ENCODE peak calls at places on chromosomes 12 and 14, in six cellular contexts. One of them, this sample, is unnamed.

GRCh38 chr14:91167380-91167770 is 53.5 kb downstream of the DGLUCY start:
- DNase-seq in esophagus squamous epithelium: no peak
- DNase-seq in tibial artery: no peak
- DNase-seq in effector memory CD4-positive, alpha-beta T cell: no peak
- DNase-seq in psoas muscle: peak; percentile 76
- DNase-seq in left ventricle myocardium inferior: no peak
- DNase-seq in this sample: no peak

GRCh38 chr12:80598004-80598606 is 109.3 kb upstream of the MYF6 start:
- DNase-seq in left ventricle myocardium inferior: no peak
- DNase-seq in esophagus squamous epithelium: no peak
- DNase-seq in effector memory CD4-positive, alpha-beta T cell: no peak
- DNase-seq in tibial artery: no peak
- DNase-seq in psoas muscle: no peak
- DNase-seq in this sample: peak; percentile 50

GRCh38 chr12:2355604-2356003 is 302.8 kb downstream of the CACNA1C start:
- DNase-seq in psoas muscle: no peak
- DNase-seq in esophagus squamous epithelium: no peak
- DNase-seq in left ventricle myocardium inferior: no peak
- DNase-seq in effector memory CD4-positive, alpha-beta T cell: no peak
- DNase-seq in tibial artery: peak; percentile 5
- DNase-seq in this sample: no peak

GRCh38 chr12:107349008-107349747 is 255.8 kb upstream of the CRY1 start:
- DNase-seq in esophagus squamous epithelium: no peak
- DNase-seq in left ventricle myocardium inferior: no peak
- DNase-seq in tibial artery: no peak
- DNase-seq in psoas muscle: no peak
- DNase-seq in effector memory CD4-positive, alpha-beta T cell: no peak
- DNase-seq in this sample: no peak

GRCh38 chr12:62715086-62715786 is 219.7 kb downstream of the PPM1H start:
- DNase-seq in effector memory CD4-positive, alpha-beta T cell: no peak
- DNase-seq in left ventricle myocardium inferior: peak; percentile 28
- DNase-seq in esophagus squamous epithelium: no peak
- DNase-seq in tibial artery: no peak
- DNase-seq in psoas muscle: no peak
- DNase-seq in this sample: no peak

GRCh38 chr14:95037273-95037672 is 120.1 kb downstream of the DICER1 start:
- DNase-seq in esophagus squamous epithelium: no peak
- DNase-seq in effector memory CD4-positive, alpha-beta T cell: no peak
- DNase-seq in tibial artery: no peak
- DNase-seq in psoas muscle: no peak
- DNase-seq in left ventricle myocardium inferior: no peak
- DNase-seq in this sample: no peak

GRCh38 chr12:103626498-103626897 is 39.4 kb downstream of the STAB2 start:
- DNase-seq in psoas muscle: peak; percentile 77
- DNase-seq in tibial artery: peak; percentile 73
- DNase-seq in esophagus squamous epithelium: no peak
- DNase-seq in left ventricle myocardium inferior: peak; percentile 43
- DNase-seq in effector memory CD4-positive, alpha-beta T cell: no peak
- DNase-seq in this sample: no peak

GRCh38 chr12:10722502-10722904 is 620 bp downstream of the YBX3 start:
- DNase-seq in psoas muscle: peak; percentile 80
- DNase-seq in left ventricle myocardium inferior: peak; percentile 52
- DNase-seq in tibial artery: peak; percentile 54
- DNase-seq in esophagus squamous epithelium: no peak
- DNase-seq in effector memory CD4-positive, alpha-beta T cell: no peak
- DNase-seq in this sample: peak; percentile 63

GRCh38 chr12:93793983-93794382 is 116.8 kb downstream of the CRADD start:
- DNase-seq in left ventricle myocardium inferior: no peak
- DNase-seq in psoas muscle: no peak
- DNase-seq in tibial artery: no peak
- DNase-seq in effector memory CD4-positive, alpha-beta T cell: no peak
- DNase-seq in esophagus squamous epithelium: no peak
- DNase-seq in this sample: no peak

GRCh38 chr12:10070380-10070779 is 28.4 kb downstream of the CLEC1A start:
- DNase-seq in esophagus squamous epithelium: no peak
- DNase-seq in psoas muscle: no peak
- DNase-seq in effector memory CD4-positive, alpha-beta T cell: no peak
- DNase-seq in left ventricle myocardium inferior: no peak
- DNase-seq in tibial artery: no peak
- DNase-seq in this sample: no peak

GRCh38 chr12:93061414-93062099 is 132.5 kb upstream of the EEA1 start:
- DNase-seq in left ventricle myocardium inferior: peak; percentile 55
- DNase-seq in effector memory CD4-positive, alpha-beta T cell: no peak
- DNase-seq in esophagus squamous epithelium: no peak
- DNase-seq in tibial artery: no peak
- DNase-seq in psoas muscle: no peak
- DNase-seq in this sample: no peak

GRCh38 chr12:19220205-19220604 is 90.7 kb downstream of the PLEKHA5 start:
- DNase-seq in effector memory CD4-positive, alpha-beta T cell: no peak
- DNase-seq in psoas muscle: no peak
- DNase-seq in esophagus squamous epithelium: no peak
- DNase-seq in left ventricle myocardium inferior: no peak
- DNase-seq in tibial artery: no peak
- DNase-seq in this sample: no peak

GRCh38 chr12:106954462-106955376 is 988 bp upstream of the TMEM263 start:
- DNase-seq in left ventricle myocardium inferior: peak; percentile 39
- DNase-seq in psoas muscle: peak; percentile 77
- DNase-seq in esophagus squamous epithelium: no peak
- DNase-seq in effector memory CD4-positive, alpha-beta T cell: peak; percentile 8
- DNase-seq in tibial artery: peak; percentile 38
- DNase-seq in this sample: no peak

GRCh38 chr12:127060310-127060847 is 1206.6 kb upstream of the TMEM132C start:
- DNase-seq in tibial artery: no peak
- DNase-seq in psoas muscle: no peak
- DNase-seq in left ventricle myocardium inferior: no peak
- DNase-seq in esophagus squamous epithelium: no peak
- DNase-seq in effector memory CD4-positive, alpha-beta T cell: no peak
- DNase-seq in this sample: no peak

DNA sequence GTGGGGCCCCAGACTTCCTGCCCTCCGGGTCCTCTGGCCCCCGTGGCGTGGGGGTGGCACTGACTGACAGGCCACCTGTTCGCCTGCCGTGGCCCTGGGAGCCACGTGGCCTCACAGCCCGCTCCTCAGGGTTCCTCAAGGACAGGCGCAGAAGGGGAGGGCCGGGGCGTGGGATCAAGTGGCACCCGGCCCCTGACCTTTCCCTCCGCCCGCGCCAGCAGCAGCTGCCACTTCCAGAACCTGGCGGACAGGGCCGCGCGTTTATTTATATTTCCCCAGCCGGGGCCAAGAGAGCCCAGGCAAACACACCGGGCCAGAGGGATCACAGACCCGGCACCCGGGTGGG is 92.6 kb downstream of the RFLNA start:
- DNase-seq in tibial artery: no peak
- DNase-seq in left ventricle myocardium inferior: peak; percentile 75
- DNase-seq in esophagus squamous epithelium: no peak
- DNase-seq in psoas muscle: peak; percentile 95
- DNase-seq in effector memory CD4-positive, alpha-beta T cell: no peak
- DNase-seq in this sample: no peak
- H3K4me3 ChIP-seq in tibial artery: peak overlapping the region; percentile 59
- H3K4me3 ChIP-seq in left ventricle myocardium inferior: peak overlapping the region; percentile 79
- H3K4me3 ChIP-seq in esophagus squamous epithelium: no peak overlapping the region
- H3K4me3 ChIP-seq in psoas muscle: peak overlapping the region; percentile 79
- H3K4me3 ChIP-seq in effector memory CD4-positive, alpha-beta T cell: no peak overlapping the region
- H3K4me3 ChIP-seq in this sample: peak overlapping the region; percentile 49

GRCh38 chr12:6957151-6957701 is 6.1 kb downstream of the PTPN6 start:
- DNase-seq in esophagus squamous epithelium: no peak
- DNase-seq in effector memory CD4-positive, alpha-beta T cell: no peak
- DNase-seq in psoas muscle: no peak
- DNase-seq in left ventricle myocardium inferior: no peak
- DNase-seq in tibial artery: no peak
- DNase-seq in this sample: no peak

GRCh38 chr12:6956332-6956727 is 5.2 kb downstream of the PTPN6 start:
- DNase-seq in psoas muscle: no peak
- DNase-seq in left ventricle myocardium inferior: no peak
- DNase-seq in esophagus squamous epithelium: no peak
- DNase-seq in effector memory CD4-positive, alpha-beta T cell: no peak
- DNase-seq in tibial artery: no peak
- DNase-seq in this sample: no peak

GRCh38 chr12:6959376-6960290 is 8.5 kb downstream of the PTPN6 start:
- DNase-seq in psoas muscle: peak; percentile 63
- DNase-seq in effector memory CD4-positive, alpha-beta T cell: no peak
- DNase-seq in tibial artery: no peak
- DNase-seq in left ventricle myocardium inferior: peak; percentile 35
- DNase-seq in esophagus squamous epithelium: no peak
- DNase-seq in this sample: no peak

GRCh38 chr12:6958609-6959375 is 7.6 kb downstream of the PTPN6 start:
- DNase-seq in left ventricle myocardium inferior: peak; percentile 29
- DNase-seq in psoas muscle: peak; percentile 61
- DNase-seq in effector memory CD4-positive, alpha-beta T cell: peak; percentile 73
- DNase-seq in tibial artery: no peak
- DNase-seq in esophagus squamous epithelium: no peak
- DNase-seq in this sample: no peak

GRCh38 chr12:6957741-6958608 is 6.8 kb downstream of the PTPN6 start:
- DNase-seq in tibial artery: no peak
- DNase-seq in esophagus squamous epithelium: no peak
- DNase-seq in left ventricle myocardium inferior: no peak
- DNase-seq in psoas muscle: peak; percentile 45
- DNase-seq in effector memory CD4-positive, alpha-beta T cell: no peak
- DNase-seq in this sample: no peak
- H3K27ac ChIP-seq in tibial artery: no peak overlapping the region
- H3K27ac ChIP-seq in esophagus squamous epithelium: peak overlapping the region; percentile 95
- H3K27ac ChIP-seq in left ventricle myocardium inferior: peak overlapping the region; percentile 86
- H3K27ac ChIP-seq in psoas muscle: peak overlapping the region; percentile 53
- H3K27ac ChIP-seq in effector memory CD4-positive, alpha-beta T cell: peak overlapping the region; percentile 96
- H3K27ac ChIP-seq in this sample: no peak overlapping the region

DNA sequence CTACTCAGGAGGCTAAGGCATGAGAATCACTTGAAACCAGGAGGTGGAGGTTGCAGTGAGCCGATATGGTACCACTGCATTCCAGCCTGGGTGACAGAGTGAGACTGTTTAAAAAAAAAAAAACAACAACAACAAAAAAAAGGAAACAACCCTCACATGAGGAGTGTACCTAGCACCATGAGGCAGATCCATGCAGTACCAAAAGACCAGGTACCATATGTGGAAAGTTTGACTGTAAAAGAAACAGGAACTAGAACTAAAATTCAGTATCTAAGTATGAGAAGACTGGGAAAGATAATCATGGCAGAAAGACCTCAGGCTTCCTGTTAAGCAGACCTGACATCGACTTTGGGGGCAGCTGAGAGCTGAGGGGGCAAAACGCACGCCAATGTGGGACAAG is 55.1 kb downstream of the TRAFD1 start:
- DNase-seq in left ventricle myocardium inferior: no peak
- DNase-seq in effector memory CD4-positive, alpha-beta T cell: no peak
- DNase-seq in psoas muscle: no peak
- DNase-seq in esophagus squamous epithelium: no peak
- DNase-seq in tibial artery: no peak
- DNase-seq in this sample: no peak
- H3K36me3 ChIP-seq in left ventricle myocardium inferior: peaks cover 97% of the 10 kb centered on the region
- H3K36me3 ChIP-seq in effector memory CD4-positive, alpha-beta T cell: peaks cover 40% of the 10 kb centered on the region
- H3K36me3 ChIP-seq in psoas muscle: peaks cover 100% of the 10 kb centered on the region
- H3K36me3 ChIP-seq in esophagus squamous epithelium: peaks cover 45% of the 10 kb centered on the region
- H3K36me3 ChIP-seq in tibial artery: peaks cover 71% of the 10 kb centered on the region
- H3K36me3 ChIP-seq in this sample: peaks cover 36% of the 10 kb centered on the region

DNA sequence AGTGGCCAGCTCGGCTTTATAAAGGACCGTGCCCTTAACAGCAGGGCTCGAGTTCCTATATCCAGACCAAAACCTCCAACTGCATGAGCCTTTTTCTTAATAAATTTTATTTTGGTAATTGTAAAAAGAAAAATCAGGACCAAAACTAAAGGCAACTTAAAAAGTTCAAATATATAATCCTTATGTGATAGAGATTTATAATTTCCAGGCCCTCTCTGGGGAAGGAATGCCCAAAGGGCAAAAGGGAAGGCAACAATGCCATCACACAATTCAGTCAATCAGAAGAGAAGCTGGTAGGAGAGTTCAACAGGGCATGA is 401 bp upstream of the IPO4 start:
- DNase-seq in left ventricle myocardium inferior: no peak
- DNase-seq in tibial artery: no peak
- DNase-seq in effector memory CD4-positive, alpha-beta T cell: no peak
- DNase-seq in psoas muscle: no peak
- DNase-seq in esophagus squamous epithelium: no peak
- DNase-seq in this sample: no peak
- H3K4me3 ChIP-seq in left ventricle myocardium inferior: peak overlapping the region; percentile 83
- H3K4me3 ChIP-seq in tibial artery: peak overlapping the region; percentile 56
- H3K4me3 ChIP-seq in effector memory CD4-positive, alpha-beta T cell: peak overlapping the region; percentile 74
- H3K4me3 ChIP-seq in psoas muscle: peak overlapping the region; percentile 90
- H3K4me3 ChIP-seq in esophagus squamous epithelium: no peak overlapping the region
- H3K4me3 ChIP-seq in this sample: no peak overlapping the region

DNA sequence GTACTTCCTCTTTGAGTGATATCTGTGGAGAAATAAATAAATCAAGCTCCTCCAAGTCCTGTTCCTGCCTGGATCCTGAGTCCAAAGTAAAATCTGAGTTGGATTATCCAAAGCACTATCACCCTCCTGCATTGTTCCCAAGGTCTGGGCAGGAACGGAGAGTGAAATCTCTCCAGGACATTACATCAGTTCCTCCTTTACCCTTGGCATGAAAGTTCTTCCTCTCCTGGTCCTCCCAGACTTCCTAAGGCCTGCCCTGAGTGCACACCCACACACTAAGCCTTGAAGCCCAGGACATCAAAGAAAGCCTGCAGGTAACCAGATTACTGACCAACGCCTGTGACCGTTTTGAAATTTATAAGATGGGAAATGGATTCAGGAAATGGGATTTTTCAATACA is 206.8 kb upstream of the BCL2L14 start:
- DNase-seq in effector memory CD4-positive, alpha-beta T cell: no peak
- DNase-seq in esophagus squamous epithelium: no peak
- DNase-seq in left ventricle myocardium inferior: no peak
- DNase-seq in tibial artery: no peak
- DNase-seq in psoas muscle: no peak
- DNase-seq in this sample: no peak
- H3K27ac ChIP-seq in effector memory CD4-positive, alpha-beta T cell: no peak overlapping the region
- H3K27ac ChIP-seq in esophagus squamous epithelium: peak overlapping the region; percentile 85
- H3K27ac ChIP-seq in left ventricle myocardium inferior: peak overlapping the region; percentile 83
- H3K27ac ChIP-seq in tibial artery: peak overlapping the region; percentile 78
- H3K27ac ChIP-seq in psoas muscle: peak overlapping the region; percentile 81
- H3K27ac ChIP-seq in this sample: no peak overlapping the region

This sample was measured in SJSA1.